ENCODE peak calls at places on chromosomes 5 and 9, in six cellular contexts. One of them, this sample, is unnamed.

GRCh38 chr9:91905958-91906585 is 44.0 kb downstream of the ROR2 start:
- DNase-seq in foreskin fibroblast: no peak
- DNase-seq in anterior cingulate cortex: no peak
- DNase-seq in cardiac muscle cell: peak
- DNase-seq in mucosa of descending colon: peak
- DNase-seq in RCC 7860: peak
- DNase-seq in this sample: peak

GRCh38 chr9:133065070-133065388 is 3.2 kb downstream of the CEL start:
- DNase-seq in mucosa of descending colon: no peak
- DNase-seq in cardiac muscle cell: no peak
- DNase-seq in RCC 7860: no peak
- DNase-seq in foreskin fibroblast: no peak
- DNase-seq in anterior cingulate cortex: no peak
- DNase-seq in this sample: no peak

GRCh38 chr5:139635606-139636206 is 12.4 kb upstream of the CXXC5 start:
- DNase-seq in foreskin fibroblast: peak
- DNase-seq in anterior cingulate cortex: peak
- DNase-seq in mucosa of descending colon: peak
- DNase-seq in cardiac muscle cell: peak
- DNase-seq in RCC 7860: peak
- DNase-seq in this sample: no peak

GRCh38 chr5:148961261-148962199 is 101.3 kb downstream of the SH3TC2 start:
- DNase-seq in mucosa of descending colon: no peak
- DNase-seq in anterior cingulate cortex: no peak
- DNase-seq in RCC 7860: no peak
- DNase-seq in cardiac muscle cell: no peak
- DNase-seq in foreskin fibroblast: no peak
- DNase-seq in this sample: no peak

GRCh38 chr5:10582512-10582897 is 18.6 kb downstream of the ANKRD33B start:
- DNase-seq in anterior cingulate cortex: no peak
- DNase-seq in cardiac muscle cell: no peak
- DNase-seq in RCC 7860: no peak
- DNase-seq in foreskin fibroblast: no peak
- DNase-seq in mucosa of descending colon: no peak
- DNase-seq in this sample: no peak

GRCh38 chr5:43997647-43998251 is 391.5 kb downstream of the FGF10 start:
- DNase-seq in foreskin fibroblast: peak
- DNase-seq in anterior cingulate cortex: no peak
- DNase-seq in mucosa of descending colon: no peak
- DNase-seq in cardiac muscle cell: no peak
- DNase-seq in RCC 7860: no peak
- DNase-seq in this sample: no peak

GRCh38 chr9:111316796-111317195 is 13.2 kb downstream of the OR2K2 start:
- DNase-seq in anterior cingulate cortex: no peak
- DNase-seq in mucosa of descending colon: no peak
- DNase-seq in cardiac muscle cell: no peak
- DNase-seq in RCC 7860: no peak
- DNase-seq in foreskin fibroblast: peak
- DNase-seq in this sample: no peak

GRCh38 chr5:180297587-180298282 is 5.9 kb upstream of the MAPK9 start:
- DNase-seq in cardiac muscle cell: no peak
- DNase-seq in anterior cingulate cortex: no peak
- DNase-seq in mucosa of descending colon: no peak
- DNase-seq in foreskin fibroblast: no peak
- DNase-seq in RCC 7860: no peak
- DNase-seq in this sample: no peak

GRCh38 chr5:65108786-65109743 is 340.3 kb downstream of the CWC27 start:
- DNase-seq in cardiac muscle cell: no peak
- DNase-seq in mucosa of descending colon: no peak
- DNase-seq in anterior cingulate cortex: no peak
- DNase-seq in RCC 7860: peak
- DNase-seq in foreskin fibroblast: no peak
- DNase-seq in this sample: no peak

GRCh38 chr9:131043646-131044045 is 34.7 kb downstream of the LAMC3 start:
- DNase-seq in mucosa of descending colon: no peak
- DNase-seq in cardiac muscle cell: no peak
- DNase-seq in foreskin fibroblast: no peak
- DNase-seq in anterior cingulate cortex: no peak
- DNase-seq in RCC 7860: no peak
- DNase-seq in this sample: no peak

GRCh38 chr9:91500509-91501011 is 76.9 kb upstream of the NFIL3 start:
- DNase-seq in anterior cingulate cortex: no peak
- DNase-seq in RCC 7860: peak
- DNase-seq in foreskin fibroblast: peak
- DNase-seq in mucosa of descending colon: no peak
- DNase-seq in cardiac muscle cell: no peak
- DNase-seq in this sample: no peak

GRCh38 chr9:15135167-15135792 is 171.7 kb downstream of the TTC39B start:
- DNase-seq in anterior cingulate cortex: peak
- DNase-seq in foreskin fibroblast: peak
- DNase-seq in RCC 7860: peak
- DNase-seq in cardiac muscle cell: peak
- DNase-seq in mucosa of descending colon: peak
- DNase-seq in this sample: peak